ENCODE peak calls at places on chromosomes 4 and X, in five cellular contexts. S is K562, X is SK-N-SH, N is IMR-90, L is GM12878. U is an unnamed sample.

GRCh38 chr4:2257361-2258001 is 4.4 kb downstream of the MXD4 start:
- DNase-seq in S (no peak), X (peak; percentile 16), N (no peak), L (no peak), U (no peak)

GRCh38 chr4:148883435-148883834 is 441.2 kb upstream of the NR3C2 start:
- DNase-seq in S (no peak), X (no peak), N (no peak), L (no peak), U (no peak)

GRCh38 chr4:24477919-24478318 is 106.4 kb downstream of the DHX15 start:
- DNase-seq in S (no peak), X (peak; percentile 21), N (peak; percentile 89), L (no peak), U (no peak)

GRCh38 chrX:7746861-7747260 is 96.1 kb upstream of the VCX start:
- DNase-seq in S (no peak), X (no peak), N (no peak), L (no peak), U (no peak)

GRCh38 chr4:86283341-86283740 is 76.5 kb downstream of the MAPK10 start:
- DNase-seq in S (no peak), X (no peak), N (no peak), L (no peak), U (no peak)

GRCh38 chr4:81754169-81754568 is 282.5 kb upstream of the RASGEF1B start:
- DNase-seq in S (no peak), X (no peak), N (no peak), L (no peak), U (no peak)

GRCh38 chr4:85370400-85371032 is 104.4 kb upstream of the ARHGAP24 start:
- DNase-seq in S (peak; percentile 16), X (peak; percentile 5), N (peak; percentile 18), L (peak; percentile 11), U (peak; percentile 41)

GRCh38 chr4:38621004-38621684 is 42.9 kb upstream of the KLF3 start:
- DNase-seq in S (peak; percentile 71), X (no peak), N (peak; percentile 87), L (no peak), U (peak; percentile 87)

GRCh38 chr4:74503580-74503979 is 58.6 kb downstream of the AREG start:
- DNase-seq in S (no peak), X (no peak), N (peak; percentile 88), L (no peak), U (no peak)

GRCh38 chrX:53071064-53071463 is 11.1 kb upstream of the TSPYL2 start:
- DNase-seq in S (no peak), X (no peak), N (no peak), L (no peak), U (no peak)

GRCh38 chrX:154516655-154517100 is 646 bp upstream of the FAM3A start:
- DNase-seq in S (no peak), X (no peak), N (peak; percentile 54), L (no peak), U (no peak)

GRCh38 chrX:124981420-124981819 is 338.3 kb upstream of the TEX13C start:
- DNase-seq in S (no peak), X (no peak), N (no peak), L (no peak), U (no peak)

DNA sequence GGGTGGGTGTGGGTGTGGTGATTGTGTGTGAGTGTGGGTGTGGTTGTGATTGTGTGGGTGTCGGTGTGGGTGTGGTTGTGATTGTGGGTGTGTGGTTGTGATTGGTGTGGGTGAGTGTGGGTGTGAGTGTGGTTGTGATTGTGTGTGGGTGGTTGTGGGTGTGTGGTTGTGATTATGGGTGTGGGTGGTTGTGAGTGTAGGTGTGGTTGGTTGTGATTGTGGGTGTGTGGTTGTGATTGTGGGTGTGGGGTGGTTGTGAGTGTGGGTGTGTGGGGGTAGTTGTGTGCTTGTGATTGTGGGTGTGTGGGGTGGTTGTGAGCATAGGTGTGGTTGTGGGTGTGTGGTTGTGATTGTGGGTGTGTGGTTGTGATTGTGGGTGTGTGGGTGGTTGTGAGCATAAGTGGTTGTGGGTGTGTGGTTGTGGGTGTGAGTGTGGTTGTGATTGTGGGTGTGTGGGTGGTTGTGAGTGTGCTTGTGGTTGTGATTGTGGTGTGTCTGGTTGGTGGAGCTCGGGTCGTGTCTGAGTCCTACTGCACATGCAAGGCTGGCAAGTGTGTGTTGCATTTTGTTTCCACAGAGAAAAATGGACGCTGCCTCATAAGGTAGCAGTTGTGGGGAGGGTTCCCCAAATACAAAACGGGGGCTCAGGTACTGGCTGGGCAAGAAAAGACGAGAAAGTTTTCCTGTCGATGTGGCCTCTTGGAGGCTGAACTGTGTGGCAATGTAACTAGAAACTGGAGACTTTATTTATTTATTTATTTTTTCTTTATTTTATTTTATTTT is 116.7 kb downstream of the UBE2K start:
- DNase-seq in S (no peak), X (peak; percentile 24), N (peak; percentile 25), L (no peak), U (peak; percentile 28)
- TF ChIP-seq RCOR1 in S (no peak), X (no peak), N (no peak), L (no peak), U (no peak)

DNA sequence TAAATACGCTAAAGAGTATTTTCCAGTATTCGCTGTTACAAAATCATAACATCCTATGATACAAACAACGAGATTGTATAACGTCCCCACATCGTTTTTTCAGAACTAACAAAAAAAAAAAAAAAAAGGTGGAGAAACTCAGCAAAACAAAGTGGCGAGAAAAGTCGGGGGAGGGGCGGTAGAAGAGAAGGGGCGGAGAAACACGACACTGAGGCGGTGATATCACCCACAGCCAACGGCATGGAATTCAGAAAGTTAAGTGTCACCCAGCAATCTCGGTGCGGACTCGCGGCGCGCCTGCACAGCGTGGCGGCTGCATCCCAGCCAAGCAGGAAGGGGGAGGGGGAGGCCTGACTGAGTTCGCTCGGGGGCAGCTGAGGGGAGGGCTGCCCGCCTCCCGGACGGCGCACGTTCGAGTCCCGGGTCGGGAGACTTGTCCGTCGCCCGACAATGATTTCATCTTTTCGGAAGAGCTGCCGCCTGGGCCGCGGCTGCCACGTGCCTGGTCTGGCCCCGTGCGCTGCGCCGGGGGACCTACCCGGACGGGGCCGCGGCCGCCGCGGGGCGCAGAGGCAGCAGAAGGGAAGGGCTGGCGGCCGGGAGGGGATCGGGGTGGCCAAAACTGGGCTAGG is 830 bp downstream of the SETD7 start:
- DNase-seq in S (peak; percentile 56), X (peak; percentile 86), N (peak; percentile 87), L (no peak), U (peak; percentile 53)
- TF ChIP-seq RCOR1 in S (peak; percentile 82), X (peak; percentile 70), N (no peak), L (no peak), U (no peak)

DNA sequence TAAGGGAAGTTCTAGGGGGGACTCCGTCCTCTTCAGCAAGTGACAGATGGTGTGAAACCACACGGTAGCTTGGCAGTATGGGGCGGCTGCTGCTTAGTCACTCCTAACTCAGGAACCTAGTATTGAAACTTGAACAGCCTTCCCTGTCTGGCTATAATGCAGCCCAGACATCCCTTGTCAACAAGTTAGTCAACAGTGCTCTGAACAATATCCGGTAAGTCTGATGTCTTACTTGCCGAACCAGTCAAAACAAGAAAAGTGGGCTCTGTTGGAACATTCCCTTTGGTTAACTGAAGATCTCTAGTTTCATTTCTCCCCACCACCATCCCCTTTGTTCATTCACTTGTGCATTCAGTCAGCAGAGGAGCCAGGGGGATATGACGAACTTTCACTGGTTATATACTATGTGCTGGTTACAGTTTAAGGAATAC is 18.7 kb upstream of the CXCL13 start:
- DNase-seq in S (no peak), X (no peak), N (no peak), L (peak; percentile 88), U (no peak)
- TF ChIP-seq RCOR1 in S (no peak), X (no peak), N (no peak), L (no peak), U (no peak)

DNA sequence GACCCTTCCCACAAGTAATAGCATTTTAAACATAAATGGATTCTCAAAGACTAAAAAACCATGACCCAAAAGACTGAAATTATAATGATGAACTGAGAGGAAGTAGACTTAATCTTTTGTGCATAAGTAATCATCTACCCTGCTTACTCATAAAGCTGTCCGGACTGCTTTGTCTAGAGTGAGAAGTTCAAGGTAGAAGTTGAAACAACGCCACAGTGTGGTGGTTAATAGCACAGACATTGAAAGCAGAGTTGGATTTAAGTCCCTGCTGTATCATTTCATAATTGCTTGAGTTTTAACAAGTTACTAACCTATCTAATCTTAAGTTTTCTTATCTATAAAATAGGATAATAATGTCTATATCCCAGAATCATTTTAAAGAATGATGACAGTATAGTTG is 346.5 kb downstream of the CENPC start:
- DNase-seq in S (no peak), X (no peak), N (no peak), L (no peak), U (peak; percentile 48)
- TF ChIP-seq RCOR1 in S (no peak), X (no peak), N (no peak), L (no peak), U (no peak)

GRCh38 chr4:5611656-5612187 is 96.6 kb downstream of the EVC2 start:
- DNase-seq in S (no peak), X (no peak), N (peak; percentile 35), L (no peak), U (no peak)

DNA sequence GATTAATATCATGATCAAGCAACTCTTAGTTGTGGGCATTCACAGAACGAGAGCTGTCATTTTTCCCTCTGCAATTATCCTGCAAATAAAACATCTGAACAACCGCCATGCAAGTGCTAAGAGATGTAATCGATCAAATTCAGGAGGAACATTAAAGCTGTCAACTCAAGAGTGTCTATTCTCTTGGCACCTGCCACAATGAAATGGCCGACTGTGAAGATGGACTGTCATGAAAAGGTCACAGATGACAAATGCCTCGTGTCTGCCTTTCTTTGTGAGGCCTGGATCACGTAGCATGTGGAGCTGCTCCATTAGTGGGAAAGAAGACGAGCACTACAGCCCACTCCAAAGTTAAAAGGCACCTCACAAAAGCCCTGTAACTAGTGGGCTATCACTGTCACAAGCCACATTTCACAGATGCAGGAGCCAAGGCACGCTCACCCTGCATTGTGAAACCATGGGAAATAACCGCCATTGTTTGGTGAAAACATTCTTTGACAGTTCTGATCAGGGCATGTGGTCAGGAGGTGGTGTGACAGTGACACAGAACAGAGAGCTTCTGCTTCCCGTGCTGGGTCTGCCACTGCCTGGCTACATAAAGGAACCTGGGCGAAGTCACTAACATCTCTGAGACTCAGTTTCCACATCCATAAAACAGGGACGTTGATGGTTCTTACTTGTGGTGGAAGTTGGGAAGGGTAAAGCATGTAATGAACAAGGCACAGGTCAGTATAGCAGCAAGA is 98.9 kb downstream of the EVC2 start:
- DNase-seq in S (no peak), X (no peak), N (no peak), L (no peak), U (no peak)
- TF ChIP-seq RCOR1 in S (no peak), X (no peak), N (no peak), L (no peak), U (no peak)

GRCh38 chrX:100070334-100070849 is 339.7 kb downstream of the PCDH19 start:
- DNase-seq in S (no peak), X (no peak), N (no peak), L (no peak), U (no peak)
- TF ChIP-seq RCOR1 in S (no peak), X (no peak), N (no peak), L (no peak), U (no peak)

DNA sequence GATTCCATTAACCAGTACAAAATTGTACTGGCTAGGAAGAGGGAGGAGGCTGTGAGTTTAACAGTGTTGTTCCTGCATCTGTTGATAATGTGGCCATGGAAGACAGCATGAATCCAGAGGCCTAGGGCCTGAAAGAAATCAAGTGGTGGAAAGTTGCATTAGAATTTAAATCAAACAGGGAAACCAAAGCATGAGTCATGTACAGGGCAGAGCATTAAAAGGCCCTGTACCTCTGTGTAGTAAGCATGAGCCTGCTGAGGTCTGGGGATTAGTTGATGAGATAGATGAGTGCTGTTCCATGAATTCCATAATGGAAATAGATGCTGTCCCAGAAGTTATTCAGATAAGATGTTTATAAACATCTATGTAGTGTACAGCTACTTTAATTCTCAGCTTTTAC is 58.3 kb downstream of the MID1IP1 start:
- DNase-seq in S (no peak), X (no peak), N (peak; percentile 52), L (no peak), U (no peak)
- TF ChIP-seq RCOR1 in S (no peak), X (no peak), N (no peak), L (no peak), U (no peak)

GRCh38 chrX:111352424-111352823 is 59.6 kb downstream of the DCX start:
- DNase-seq in S (no peak), X (peak; percentile 21), N (no peak), L (no peak), U (no peak)
- TF ChIP-seq RCOR1 in S (no peak), X (peak; percentile 50), N (no peak), L (no peak), U (no peak)

U was measured in A549.